ENCODE peak calls at places on chromosome 12, in nine cellular contexts. P is astrocyte of the spinal cord, M is prostate gland, J is ovary, I is stomach, B is fibroblast of mammary gland, T is tibial artery, X is cardiac muscle cell, S is cardiac fibroblast. D is an unnamed sample.

GRCh38 chr12:54282949-54283593 is 2.5 kb downstream of the HNRNPA1 start:
- DNase-seq in B (no peak), M (no peak), P (no peak), I (no peak), T (no peak), J (no peak), S (no peak), X (no peak), D (no peak)

GRCh38 chr12:130026608-130027176 is 122.9 kb upstream of the TMEM132D start:
- DNase-seq in I (peak), M (peak), S (peak), T (no peak), B (peak), J (no peak), X (no peak), P (no peak), D (no peak)

GRCh38 chr12:48414046-48414445 is 58.3 kb upstream of the ANP32D start:
- DNase-seq in X (peak), M (no peak), T (peak), J (peak), I (no peak), P (no peak), S (no peak), B (no peak), D (no peak)

GRCh38 chr12:41485203-41485602 is 297.1 kb downstream of the PDZRN4 start:
- DNase-seq in M (no peak), S (peak), T (no peak), I (no peak), P (no peak), B (no peak), J (no peak), X (no peak), D (no peak)

GRCh38 chr12:116360579-116361403 is 83.3 kb upstream of the MED13L start:
- DNase-seq in P (no peak), I (no peak), B (no peak), J (no peak), X (no peak), S (no peak), M (no peak), T (no peak), D (no peak)

GRCh38 chr12:51949342-51950030 is 2.0 kb upstream of the ACVR1B start:
- DNase-seq in B (peak), X (no peak), J (no peak), S (no peak), P (no peak), M (no peak), I (no peak), T (no peak), D (peak)

GRCh38 chr12:93913845-93914244 is 234.5 kb upstream of the PLXNC1 start:
- DNase-seq in P (peak), M (no peak), J (no peak), T (no peak), B (peak), X (peak), S (peak), I (no peak), D (no peak)

GRCh38 chr12:109270494-109270893 is 38.6 kb downstream of the FOXN4 start:
- DNase-seq in J (no peak), X (no peak), I (no peak), M (no peak), P (no peak), B (no peak), S (no peak), T (no peak), D (no peak)

GRCh38 chr12:4763549-4763948 is 43.3 kb downstream of the GALNT8 start:
- DNase-seq in M (no peak), X (peak), P (no peak), S (no peak), T (no peak), J (peak), I (no peak), B (peak), D (no peak)

GRCh38 chr12:795305-795704 is 42.9 kb downstream of the WNK1 start:
- DNase-seq in P (no peak), T (no peak), I (no peak), S (no peak), M (no peak), B (no peak), J (no peak), X (no peak), D (no peak)

GRCh38 chr12:71662861-71663560 is 637 bp downstream of the ZFC3H1 start:
- DNase-seq in S (peak), X (peak), P (peak), J (peak), T (peak), M (peak), B (peak), I (peak), D (peak)

GRCh38 chr12:541676-542289 is 82.0 kb downstream of the B4GALNT3 start:
- DNase-seq in P (no peak), S (no peak), B (no peak), M (no peak), T (no peak), J (no peak), I (no peak), X (no peak), D (no peak)

GRCh38 chr12:130281157-130281799 is 56.4 kb upstream of the PIWIL1 start:
- DNase-seq in J (no peak), I (no peak), S (no peak), T (no peak), X (no peak), B (no peak), P (no peak), M (no peak), D (no peak)

GRCh38 chr12:144650-145284 is 69.2 kb downstream of the SLC6A12 start:
- DNase-seq in J (no peak), P (no peak), T (no peak), S (no peak), M (no peak), X (no peak), B (no peak), I (no peak), D (no peak)

GRCh38 chr12:46299846-46300245 is 31.0 kb upstream of the SLC38A1 start:
- DNase-seq in M (no peak), X (peak), P (no peak), T (no peak), I (no peak), B (no peak), S (no peak), J (no peak), D (no peak)

GRCh38 chr12:66144796-66145754 is 14.5 kb upstream of the LLPH start:
- DNase-seq in T (peak), P (peak), I (peak), M (peak), B (peak), J (peak), S (peak), X (peak), D (no peak)

GRCh38 chr12:109864916-109865315 is 15.4 kb downstream of the GLTP start:
- DNase-seq in B (no peak), X (no peak), I (no peak), P (no peak), T (no peak), S (no peak), J (no peak), M (peak), D (no peak)

GRCh38 chr12:58668831-58669230 is 251.5 kb downstream of the LRIG3 start:
- DNase-seq in T (no peak), S (peak), I (no peak), P (peak), M (no peak), X (no peak), J (no peak), B (no peak), D (no peak)

GRCh38 chr12:86349196-86349595 is 93.0 kb upstream of the MGAT4C start:
- DNase-seq in B (no peak), I (no peak), S (no peak), M (no peak), T (no peak), P (no peak), J (no peak), X (no peak), D (no peak)

GRCh38 chr12:23891115-23891514 is 58.4 kb downstream of the SOX5 start:
- DNase-seq in P (no peak), I (no peak), S (no peak), J (no peak), M (no peak), B (no peak), T (no peak), X (no peak), D (no peak)

GRCh38 chr12:111034148-111034910 is 114.0 kb upstream of the MYL2 start:
- DNase-seq in X (no peak), T (no peak), I (no peak), J (no peak), P (no peak), B (no peak), M (peak), S (no peak), D (no peak)

GRCh38 chr12:47799357-47799955 is 20.2 kb downstream of the HDAC7 start:
- DNase-seq in S (no peak), P (no peak), I (no peak), X (peak), B (no peak), T (peak), M (no peak), J (no peak), D (peak)

GRCh38 chr12:54016478-54016964 is 7.7 kb downstream of the HOXC8 start:
- DNase-seq in S (no peak), X (no peak), M (peak), J (no peak), P (peak), T (no peak), I (no peak), B (peak), D (no peak)

GRCh38 chr12:115752151-115752550 is 525.3 kb downstream of the MED13L start:
- DNase-seq in P (peak), X (peak), I (no peak), J (no peak), B (peak), S (peak), M (peak), T (no peak), D (no peak)

GRCh38 chr12:14854586-14855163 is 11.3 kb upstream of the ART4 start:
- DNase-seq in J (no peak), S (peak), X (no peak), M (no peak), T (no peak), B (peak), I (no peak), P (no peak), D (no peak)

GRCh38 chr12:130041983-130042812 is 120.1 kb upstream of the FZD10 start:
- DNase-seq in S (no peak), B (no peak), P (no peak), J (no peak), X (no peak), T (no peak), M (peak), I (no peak), D (no peak)

GRCh38 chr12:69508091-69508490 is 37.9 kb downstream of the FRS2 start:
- DNase-seq in I (no peak), B (no peak), P (no peak), J (no peak), S (no peak), T (no peak), X (no peak), M (no peak), D (no peak)

GRCh38 chr12:45570501-45570900 is 159.0 kb upstream of the ARID2 start:
- DNase-seq in P (no peak), X (no peak), M (no peak), J (no peak), B (no peak), I (no peak), T (no peak), S (no peak), D (no peak)

GRCh38 chr12:13980548-13981295 is 680 bp downstream of the GRIN2B start:
- DNase-seq in T (no peak), P (no peak), S (no peak), X (no peak), J (no peak), M (no peak), B (no peak), I (no peak), D (no peak)

GRCh38 chr12:93943766-93944165 is 204.6 kb upstream of the PLXNC1 start:
- DNase-seq in I (no peak), S (peak), P (no peak), T (peak), J (no peak), B (peak), X (peak), M (peak), D (no peak)

GRCh38 chr12:19186722-19187661 is 57.5 kb downstream of the PLEKHA5 start:
- DNase-seq in I (no peak), S (peak), J (no peak), M (peak), X (peak), T (no peak), B (peak), P (peak), D (no peak)

GRCh38 chr12:24200013-24200412 is 250.5 kb upstream of the SOX5 start:
- DNase-seq in B (no peak), P (no peak), I (no peak), M (no peak), S (no peak), X (no peak), T (no peak), J (no peak), D (no peak)

GRCh38 chr12:120327593-120327992 is at the start of gene PLA2G1B:
- DNase-seq in J (peak), S (no peak), T (no peak), P (no peak), M (no peak), B (no peak), I (peak), X (no peak), D (no peak)

GRCh38 chr12:10167588-10167987 is 4.3 kb downstream of the OLR1 start:
- DNase-seq in J (no peak), I (no peak), M (no peak), P (no peak), B (no peak), T (no peak), X (peak), S (no peak), D (no peak)
- H3K4me3 ChIP-seq in J (no peak), I (no peak), M (no peak), P (no peak), B (no peak), T (no peak), X (no peak), S (no peak), D (no peak)

GRCh38 chr12:95642583-95642982 is 91.3 kb upstream of the USP44 start:
- DNase-seq in I (no peak), P (no peak), J (no peak), T (no peak), M (no peak), S (no peak), X (no peak), B (no peak), D (no peak)
- TF ChIP-seq CTCF in I (no peak), P (no peak), J (no peak), T (no peak), M (no peak), S (no peak), X (no peak), B (no peak), D (no peak)

DNA sequence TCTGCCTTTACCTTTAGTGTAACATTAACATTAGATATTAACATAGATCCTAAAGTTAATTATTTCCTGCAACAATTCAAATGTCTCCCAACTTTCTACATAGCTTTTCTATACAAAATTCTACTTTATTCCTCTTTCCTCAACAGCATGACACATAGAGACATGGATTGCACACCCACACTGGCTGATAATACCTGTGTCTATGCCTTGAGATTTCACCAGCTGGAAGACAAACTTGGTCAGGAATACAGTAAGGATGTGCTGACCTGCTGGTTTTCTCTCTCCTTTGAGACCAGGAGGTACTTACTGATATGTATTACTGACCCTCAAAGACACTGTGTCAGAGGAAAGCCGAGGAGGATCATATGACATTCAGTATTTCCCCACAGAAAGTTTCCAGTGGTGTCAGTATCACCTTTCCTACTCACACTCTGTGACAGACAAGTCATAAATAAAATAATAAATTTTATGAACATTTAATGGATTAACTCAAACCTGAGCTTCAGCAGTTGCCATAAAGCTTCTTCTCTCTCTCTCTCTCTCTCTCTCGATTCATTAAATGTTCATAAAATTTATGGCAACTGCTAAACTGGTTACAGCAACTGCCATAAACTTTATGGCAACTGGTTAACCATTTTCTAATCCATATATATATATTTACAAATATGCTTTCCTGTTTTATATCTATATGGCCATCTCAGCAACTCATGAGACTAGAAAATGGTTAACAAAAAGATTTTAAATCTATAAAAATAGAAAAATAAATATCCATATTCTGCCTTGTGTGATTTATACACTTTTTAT is 22.7 kb downstream of the EIF2S3B start:
- DNase-seq in S (no peak), X (no peak), M (no peak), B (no peak), I (no peak), P (no peak), T (no peak), J (no peak), D (no peak)
- H3K4me3 ChIP-seq in S (no peak), X (no peak), M (no peak), B (no peak), I (no peak), P (no peak), T (no peak), J (no peak), D (no peak)

GRCh38 chr12:22627351-22627750 is 2.4 kb downstream of the ETNK1 start:
- DNase-seq in T (no peak), I (no peak), P (peak), M (no peak), S (peak), J (no peak), X (no peak), B (no peak), D (no peak)

GRCh38 chr12:22625671-22626251 is 790 bp downstream of the ETNK1 start:
- DNase-seq in S (peak), X (peak), M (peak), T (peak), J (peak), B (peak), P (peak), I (peak), D (peak)

GRCh38 chr12:22624573-22624907 is 431 bp upstream of the ETNK1 start:
- DNase-seq in P (no peak), X (no peak), B (no peak), S (no peak), I (no peak), T (no peak), J (no peak), M (no peak), D (no peak)

GRCh38 chr12:22626429-22626828 is 1.5 kb downstream of the ETNK1 start:
- DNase-seq in M (peak), S (peak), J (no peak), B (peak), X (peak), T (no peak), I (no peak), P (peak), D (no peak)

GRCh38 chr12:22624908-22625646 is at the start of gene ETNK1:
- DNase-seq in T (peak), B (peak), J (peak), S (peak), I (peak), M (peak), P (peak), X (peak), D (peak)
- TF ChIP-seq CTCF in T (peak), B (no peak), J (no peak), S (no peak), I (no peak), M (peak), P (no peak), X (no peak), D (no peak)

GRCh38 chr12:88310666-88311065 is 168.6 kb downstream of the TMTC3 start:
- DNase-seq in B (peak), X (peak), S (peak), T (no peak), J (no peak), I (no peak), P (no peak), M (no peak), D (no peak)
- H3K4me3 ChIP-seq in B (no peak), X (no peak), S (no peak), T (no peak), J (no peak), I (no peak), P (no peak), M (no peak), D (no peak)

GRCh38 chr12:26614217-26614616 is 218.8 kb downstream of the ITPR2 start:
- DNase-seq in J (peak), T (no peak), I (no peak), B (peak), P (no peak), S (peak), X (peak), M (no peak), D (no peak)
- TF ChIP-seq CTCF in J (peak), T (peak), I (no peak), B (peak), P (peak), S (peak), X (peak), M (peak), D (no peak)

GRCh38 chr12:131784909-131785762 is 43.1 kb upstream of the MMP17 start:
- DNase-seq in X (no peak), B (peak), J (no peak), I (no peak), M (no peak), T (no peak), P (peak), S (peak), D (no peak)

GRCh38 chr12:131782061-131782460 is 46.1 kb upstream of the MMP17 start:
- DNase-seq in I (no peak), T (no peak), J (no peak), X (no peak), M (no peak), P (no peak), S (no peak), B (no peak), D (no peak)

GRCh38 chr12:131786331-131786730 is 41.9 kb upstream of the MMP17 start:
- DNase-seq in X (no peak), S (no peak), P (no peak), M (no peak), B (no peak), T (no peak), I (no peak), J (no peak), D (no peak)

GRCh38 chr12:131785763-131786330 is 42.3 kb upstream of the MMP17 start:
- DNase-seq in T (no peak), P (no peak), S (no peak), J (no peak), M (no peak), X (no peak), B (no peak), I (no peak), D (no peak)

GRCh38 chr12:131783915-131784541 is 44.2 kb upstream of the MMP17 start:
- DNase-seq in X (peak), M (no peak), S (peak), B (peak), T (no peak), P (peak), I (no peak), J (no peak), D (no peak)
- H3K4me3 ChIP-seq in X (no peak), M (no peak), S (peak), B (peak), T (peak), P (peak), I (no peak), J (no peak), D (peak)

D was measured in coronary artery.